ENCODE peak calls at places on chromosomes 6 and 20, in eight cellular contexts. T is spleen; K is AG08396; N is bronchial epithelial cell; L is SK-N-DZ; R is choroid plexus epithelial cell; S is stimulated activated CD4-positive, alpha-beta T cell treated with anti-CD3 and anti-CD28 coated beads, TNF-alpha, amount 100 ng/mL, for 48 hours; Z is HFFc6. W is an unnamed sample.

GRCh38 chr6:80151641-80152040 is 45.2 kb downstream of the BCKDHB start:
- DNase-seq in R (no peak), K (no peak), T (no peak), Z (no peak), S (no peak), L (no peak), N (no peak), W (no peak)

GRCh38 chr6:155313602-155314091 is 637 bp downstream of the TFB1M start:
- DNase-seq in L (no peak), Z (no peak), S (no peak), N (peak; percentile 61), R (peak; percentile 39), K (no peak), T (no peak), W (no peak)

GRCh38 chr6:69878795-69879194 is 12.4 kb downstream of the COL19A1 start:
- DNase-seq in T (no peak), L (no peak), R (no peak), Z (no peak), K (no peak), S (no peak), N (no peak), W (no peak)

GRCh38 chr6:145878591-145879295 is 64.1 kb upstream of the FBXO30 start:
- DNase-seq in N (no peak), S (no peak), R (peak; percentile 27), K (no peak), L (no peak), T (no peak), Z (no peak), W (no peak)

GRCh38 chr6:101832371-101832770 is 438.9 kb downstream of the GRIK2 start:
- DNase-seq in N (no peak), L (no peak), K (no peak), T (no peak), S (no peak), Z (no peak), R (no peak), W (no peak)

GRCh38 chr6:70673601-70674000 is 5.9 kb downstream of the SMAP1 start:
- DNase-seq in R (peak; percentile 66), Z (no peak), L (no peak), K (peak; percentile 50), N (peak; percentile 36), S (no peak), T (no peak), W (peak; percentile 71)

GRCh38 chr6:41200901-41201783 is at the start of gene TREML2:
- DNase-seq in N (no peak), K (no peak), T (peak; percentile 92), L (no peak), Z (no peak), S (peak; percentile 21), R (no peak), W (no peak)

GRCh38 chr20:34643919-34644318 is 33.0 kb downstream of the PIGU start:
- DNase-seq in K (peak; percentile 53), T (no peak), N (peak; percentile 13), L (no peak), S (no peak), R (peak; percentile 94), Z (peak; percentile 62), W (peak; percentile 70)

W was measured in AG08395.